ENCODE peak calls at places on chromosomes 13 and 19, in four cellular contexts. O is breast epithelium, P is astrocyte of the spinal cord, D is heart right ventricle. C is an unnamed sample.

GRCh38 chr19:2475018-2475701 is 767 bp upstream of the GADD45B start:
- DNase-seq in D (peak; percentile 62), P (peak; percentile 73), O (no peak), C (peak; percentile 61)

GRCh38 chr19:30053558-30053957 is 111.5 kb downstream of the URI1 start:
- DNase-seq in D (no peak), P (no peak), O (no peak), C (no peak)

GRCh38 chr19:30115947-30116346 is 173.9 kb downstream of the URI1 start:
- DNase-seq in D (no peak), O (no peak), P (no peak), C (no peak)

GRCh38 chr13:21150013-21150412 is 26.3 kb downstream of the SKA3 start:
- DNase-seq in D (no peak), P (no peak), O (no peak), C (no peak)

GRCh38 chr13:91132786-91133185 is 214.7 kb upstream of the MIR17HG start:
- DNase-seq in P (no peak), D (no peak), O (no peak), C (peak; percentile 5)

GRCh38 chr19:30479657-30480056 is 107.5 kb downstream of the ZNF536 start:
- DNase-seq in D (no peak), O (no peak), P (no peak), C (no peak)

GRCh38 chr13:46348976-46349375 is 38.1 kb downstream of the RUBCNL start:
- DNase-seq in D (no peak), O (no peak), P (no peak), C (no peak)

GRCh38 chr13:30616927-30617314 is 799 bp upstream of the USPL1 start:
- DNase-seq in O (peak; percentile 57), P (peak; percentile 92), D (no peak), C (peak; percentile 94)

GRCh38 chr13:36981156-36981743 is 17.9 kb downstream of the ALG5 start:
- DNase-seq in O (no peak), D (no peak), P (peak; percentile 71), C (peak; percentile 81)

GRCh38 chr13:40228486-40228885 is 438.0 kb downstream of the FOXO1 start:
- DNase-seq in D (no peak), O (no peak), P (no peak), C (no peak)

GRCh38 chr13:25752957-25753540 is 298.8 kb downstream of the SHISA2 start:
- DNase-seq in P (peak; percentile 95), D (peak; percentile 32), O (no peak), C (peak; percentile 94)

GRCh38 chr19:17479325-17479791 is 9.0 kb downstream of the SLC27A1 start:
- DNase-seq in O (no peak), P (peak; percentile 89), D (no peak), C (peak; percentile 75)

GRCh38 chr19:8252922-8253589 is 43.9 kb downstream of the CERS4 start:
- DNase-seq in O (peak; percentile 81), P (peak; percentile 69), D (peak; percentile 89), C (peak; percentile 80)

GRCh38 chr13:51000058-51000457 is 90.5 kb downstream of the RNASEH2B start:
- DNase-seq in P (peak; percentile 17), O (no peak), D (no peak), C (no peak)

GRCh38 chr19:3683405-3683865 is 16.8 kb downstream of the PIP5K1C start:
- DNase-seq in D (peak; percentile 56), P (peak; percentile 92), O (no peak), C (no peak)

GRCh38 chr19:36418287-36419001 is at the start of gene ZFP82:
- DNase-seq in D (peak; percentile 90), P (peak; percentile 83), O (peak; percentile 68), C (peak; percentile 77)

GRCh38 chr19:17264641-17264979 is at the start of gene USHBP1:
- DNase-seq in P (no peak), D (peak; percentile 56), O (no peak), C (no peak)

GRCh38 chr19:29524201-29524911 is 1.4 kb upstream of the VSTM2B start:
- DNase-seq in O (no peak), D (no peak), P (no peak), C (no peak)

GRCh38 chr19:51733742-51734522 is 10.1 kb upstream of the HAS1 start:
- DNase-seq in D (no peak), P (no peak), O (no peak), C (no peak)

GRCh38 chr13:36789061-36789460 is 30.0 kb upstream of the RFXAP start:
- DNase-seq in O (no peak), D (no peak), P (no peak), C (no peak)

GRCh38 chr13:77836423-77836822 is 82.2 kb downstream of the EDNRB start:
- DNase-seq in O (no peak), D (no peak), P (no peak), C (no peak)

GRCh38 chr19:6828306-6828697 is 55.8 kb downstream of the VAV1 start:
- DNase-seq in D (no peak), O (no peak), P (no peak), C (no peak)

GRCh38 chr13:92838786-92839185 is 387.8 kb upstream of the GPC6 start:
- DNase-seq in D (no peak), O (no peak), P (peak; percentile 95), C (peak; percentile 93)

GRCh38 chr13:25324100-25324499 is 22.7 kb downstream of the NUP58 start:
- DNase-seq in D (no peak), O (no peak), P (no peak), C (no peak)

GRCh38 chr13:38636106-38636505 is 50.8 kb upstream of the FREM2 start:
- DNase-seq in P (no peak), O (no peak), D (no peak), C (no peak)

GRCh38 chr19:7784856-7785255 is 21.8 kb downstream of the CLEC4M start:
- DNase-seq in P (no peak), D (no peak), O (no peak), C (no peak)

GRCh38 chr13:40993119-40993518 is 26.0 kb downstream of the ELF1 start:
- DNase-seq in D (no peak), O (no peak), P (peak; percentile 33), C (peak; percentile 21)

GRCh38 chr19:48443262-48443661 is 2.5 kb upstream of the GRWD1 start:
- DNase-seq in O (no peak), P (no peak), D (no peak), C (no peak)

GRCh38 chr13:40402931-40403412 is 263.5 kb downstream of the FOXO1 start:
- DNase-seq in D (no peak), O (no peak), P (peak; percentile 85), C (peak; percentile 79)

GRCh38 chr13:98478134-98479129 is 98.5 kb downstream of the STK24 start:
- DNase-seq in P (peak; percentile 80), D (no peak), O (no peak), C (no peak)

GRCh38 chr19:8083141-8083540 is 30.6 kb downstream of the CCL25 start:
- DNase-seq in D (no peak), O (no peak), P (no peak), C (no peak)

GRCh38 chr19:52542984-52543664 is 15.7 kb downstream of the ZNF808 start:
- DNase-seq in P (no peak), D (no peak), O (no peak), C (no peak)

GRCh38 chr13:112078879-112079526 is 12.1 kb downstream of the SOX1 start:
- DNase-seq in O (no peak), D (no peak), P (no peak), C (no peak)

GRCh38 chr19:49533551-49534488 is 6.0 kb downstream of the RCN3 start:
- DNase-seq in P (peak; percentile 51), O (peak; percentile 75), D (peak; percentile 82), C (peak; percentile 23)
- TF ChIP-seq CTCF in P (peak; percentile 40), O (peak; percentile 20), D (no peak), C (no peak)

GRCh38 chr13:99981115-99982020 is at the start of gene ZIC2:
- DNase-seq in P (peak; percentile 90), D (no peak), O (no peak), C (no peak)

GRCh38 chr13:99978781-99979452 is 2.7 kb upstream of the ZIC2 start:
- DNase-seq in O (no peak), P (peak; percentile 37), D (no peak), C (no peak)

GRCh38 chr13:99979453-99980200 is 2.0 kb upstream of the ZIC2 start:
- DNase-seq in D (no peak), O (no peak), P (peak; percentile 50), C (no peak)

GRCh38 chr13:99982021-99982740 is 597 bp downstream of the ZIC2 start:
- DNase-seq in D (no peak), O (no peak), P (peak; percentile 46), C (no peak)

GRCh38 chr13:99980201-99981114 is 1.1 kb upstream of the ZIC2 start:
- DNase-seq in O (no peak), D (peak; percentile 68), P (peak; percentile 88), C (peak; percentile 29)
- H3K4me3 ChIP-seq in O (peak overlapping the region; percentile 50), D (peak overlapping the region; percentile 42), P (peak overlapping the region; percentile 51), C (peak overlapping the region; percentile 53)

GRCh38 chr13:42781362-42781761 is at the start of gene FAM216B:
- DNase-seq in O (no peak), D (no peak), P (no peak), C (peak; percentile 23)
- TF ChIP-seq CTCF in O (no peak), D (no peak), P (no peak), C (no peak)

GRCh38 chr19:40425450-40426287 is at the start of gene SERTAD1:
- DNase-seq in D (peak; percentile 100), O (peak; percentile 100), P (peak; percentile 100), C (peak; percentile 99)

GRCh38 chr19:40423227-40423566 is 2.6 kb downstream of the SERTAD1 start:
- DNase-seq in D (no peak), P (no peak), O (no peak), C (no peak)

GRCh38 chr19:40422428-40423226 is 3.2 kb downstream of the SERTAD1 start:
- DNase-seq in O (no peak), P (no peak), D (no peak), C (peak; percentile 30)

GRCh38 chr19:40424637-40425449 is 949 bp downstream of the SERTAD1 start:
- DNase-seq in O (no peak), P (peak; percentile 24), D (no peak), C (peak; percentile 33)

DNA sequence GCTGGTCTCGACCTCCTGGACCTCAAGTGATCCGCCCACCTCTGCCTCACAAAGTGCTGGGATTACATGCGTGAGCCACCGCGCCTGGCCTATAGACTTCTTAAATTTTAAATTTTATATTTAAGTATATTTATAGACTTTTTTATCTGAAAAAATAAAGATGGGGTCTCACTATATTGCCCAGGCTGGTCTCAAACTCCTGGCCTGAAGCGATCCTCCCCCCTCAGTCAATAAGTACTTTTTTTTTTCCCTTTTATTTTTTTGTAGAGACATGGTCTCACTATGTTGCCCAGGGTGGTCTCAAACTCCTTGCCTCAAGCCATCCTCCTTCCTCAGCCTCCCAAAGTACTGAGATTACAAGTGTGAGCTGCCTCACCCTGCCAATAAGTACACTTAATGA is 1.9 kb downstream of the SERTAD1 start:
- DNase-seq in P (no peak), D (no peak), O (no peak), C (no peak)
- H3K4me3 ChIP-seq in P (peak overlapping the region; percentile 71), D (peak overlapping the region; percentile 81), O (peak overlapping the region; percentile 65), C (peak overlapping the region; percentile 62)

DNA sequence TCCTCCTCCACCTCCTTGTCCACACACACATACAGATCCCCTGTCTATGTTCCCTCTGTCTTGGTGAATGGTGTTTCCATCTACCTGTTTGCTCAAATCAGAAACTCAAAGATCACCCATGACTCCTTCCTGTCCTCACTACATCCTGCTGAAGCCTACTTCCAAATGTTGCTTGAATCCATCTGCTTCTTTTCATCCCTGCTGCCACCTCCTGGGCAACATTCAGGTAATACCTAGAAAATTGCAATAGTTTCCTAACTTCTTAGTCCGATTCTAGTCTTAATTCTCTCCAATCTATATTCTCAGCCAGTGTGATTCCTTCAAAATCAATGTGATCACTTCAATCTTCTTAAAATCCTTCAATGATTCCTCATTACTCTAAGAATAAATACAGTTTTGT is 155.5 kb upstream of the STARD13 start:
- DNase-seq in O (no peak), P (peak; percentile 31), D (no peak), C (peak; percentile 39)
- TF ChIP-seq CTCF in O (no peak), P (peak; percentile 39), D (no peak), C (peak; percentile 11)

C was measured in fibroblast of the aortic adventitia.